ENCODE peak calls at places on chromosomes 7 and 10, in five cellular contexts. L is GM23338, A is spleen, P is cardiac fibroblast, Z is neural progenitor cell. D is an unnamed sample.

GRCh38 chr7:139321071-139321745 is 19.9 kb upstream of the FMC1 start:
- DNase-seq in L (peak; percentile 75), A (no peak), P (peak; percentile 51), Z (peak; percentile 30), D (no peak)

GRCh38 chr10:71045188-71045841 is 156.9 kb upstream of the PCBD1 start:
- DNase-seq in Z (no peak), P (no peak), L (no peak), A (peak; percentile 71), D (no peak)

GRCh38 chr7:12493407-12493806 is 77.1 kb upstream of the SCIN start:
- DNase-seq in L (no peak), Z (no peak), A (no peak), P (peak; percentile 13), D (no peak)

GRCh38 chr10:42753126-42753506 is 29.5 kb upstream of the BMS1 start:
- DNase-seq in L (peak; percentile 91), P (peak; percentile 77), A (peak; percentile 86), Z (peak; percentile 86), D (peak; percentile 93)

GRCh38 chr7:150342119-150342405 is 633 bp upstream of the RARRES2 start:
- DNase-seq in A (no peak), Z (no peak), L (no peak), P (no peak), D (no peak)

GRCh38 chr10:24503627-24504320 is 219.9 kb downstream of the ARHGAP21 start:
- DNase-seq in P (peak; percentile 52), A (no peak), L (peak; percentile 90), Z (peak; percentile 56), D (peak; percentile 65)

GRCh38 chr10:45672201-45673073 is at the start of gene ZFAND4:
- DNase-seq in P (peak; percentile 99), Z (peak; percentile 99), A (peak; percentile 99), L (peak; percentile 98), D (peak; percentile 99)

GRCh38 chr7:97419898-97420297 is 302.4 kb downstream of the SDHAF3 start:
- DNase-seq in A (no peak), Z (no peak), L (no peak), P (no peak), D (no peak)

GRCh38 chr10:86962981-86963310 is 4.5 kb downstream of the SNCG start:
- DNase-seq in P (no peak), Z (no peak), A (peak; percentile 59), L (no peak), D (no peak)

GRCh38 chr10:13706604-13707003 is 119.8 kb downstream of the PRPF18 start:
- DNase-seq in P (no peak), L (no peak), A (peak; percentile 32), Z (no peak), D (no peak)

GRCh38 chr7:28132959-28133745 is 47.4 kb downstream of the JAZF1 start:
- DNase-seq in A (no peak), Z (no peak), L (no peak), P (no peak), D (no peak)

GRCh38 chr10:77962350-77963146 is 36.0 kb upstream of the DLG5 start:
- DNase-seq in L (no peak), P (no peak), A (no peak), Z (no peak), D (no peak)

GRCh38 chr10:77963901-77964300 is 37.3 kb upstream of the DLG5 start:
- DNase-seq in Z (no peak), A (no peak), P (no peak), L (no peak), D (no peak)

GRCh38 chr10:77961668-77962067 is 35.1 kb upstream of the DLG5 start:
- DNase-seq in L (no peak), A (no peak), P (no peak), Z (no peak), D (no peak)

GRCh38 chr10:77967611-77968022 is 41.1 kb upstream of the DLG5 start:
- DNase-seq in P (no peak), Z (peak; percentile 33), L (no peak), A (peak; percentile 5), D (peak; percentile 26)

GRCh38 chr10:77965294-77965693 is 38.7 kb upstream of the DLG5 start:
- DNase-seq in L (no peak), P (peak; percentile 67), Z (no peak), A (no peak), D (no peak)
- TF ChIP-seq CTCF in L (no peak), P (peak; percentile 2), Z (no peak), A (no peak), D (no peak)

GRCh38 chr7:99500637-99501009 is 542 bp upstream of the ZNF394 start:
- DNase-seq in Z (no peak), L (no peak), P (no peak), A (no peak), D (no peak)

GRCh38 chr7:99499713-99500636 is at the start of gene ZNF394:
- DNase-seq in P (peak; percentile 94), L (peak; percentile 99), A (peak; percentile 98), Z (peak; percentile 98), D (peak; percentile 91)

GRCh38 chr7:99505324-99505662 is 831 bp downstream of the ZKSCAN5 start:
- DNase-seq in L (no peak), A (no peak), P (no peak), Z (no peak), D (no peak)

GRCh38 chr7:99504281-99504602 is 220 bp upstream of the ZKSCAN5 start:
- DNase-seq in A (peak; percentile 99), L (peak; percentile 100), Z (peak; percentile 99), P (no peak), D (peak; percentile 99)

GRCh38 chr7:99504603-99505323 is at the start of gene ZKSCAN5:
- DNase-seq in Z (peak; percentile 96), P (peak; percentile 98), A (peak; percentile 98), L (peak; percentile 95), D (peak; percentile 97)
- TF ChIP-seq CTCF in Z (no peak), P (no peak), A (peak; percentile 29), L (no peak), D (no peak)

DNA sequence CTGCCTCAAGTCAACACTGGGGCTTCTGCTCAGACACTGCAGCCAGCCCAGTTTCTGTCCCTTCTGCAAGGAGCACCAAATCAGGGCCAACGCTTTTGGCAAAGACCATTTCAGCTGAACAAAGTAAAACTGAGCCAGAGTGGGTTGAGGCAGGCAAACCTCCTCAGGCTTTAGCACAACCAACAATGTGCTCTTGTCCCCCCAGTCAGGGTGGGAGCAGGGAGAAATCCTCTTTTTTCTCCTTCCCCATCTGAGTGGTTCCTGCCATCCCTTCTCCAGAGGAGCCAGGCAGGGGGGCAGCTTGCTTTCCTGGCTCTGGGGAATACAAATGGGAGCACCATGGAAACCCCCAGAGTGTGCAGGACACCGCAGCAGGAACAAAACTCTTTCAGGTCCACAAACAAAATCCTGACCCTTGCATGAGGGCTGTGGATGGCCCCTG is 14.3 kb downstream of the CAMK2G start:
- DNase-seq in P (no peak), L (no peak), A (no peak), Z (no peak), D (no peak)
- TF ChIP-seq CTCF in P (no peak), L (no peak), A (no peak), Z (no peak), D (no peak)

GRCh38 chr7:4056552-4057288 is 625.4 kb upstream of the FOXK1 start:
- DNase-seq in P (no peak), L (no peak), A (no peak), Z (no peak), D (no peak)

GRCh38 chr7:4052126-4052525 is 630.0 kb upstream of the FOXK1 start:
- DNase-seq in P (no peak), L (no peak), Z (no peak), A (no peak), D (no peak)

GRCh38 chr7:4049202-4049601 is 632.9 kb upstream of the FOXK1 start:
- DNase-seq in Z (no peak), P (no peak), L (no peak), A (no peak), D (no peak)

GRCh38 chr7:4048336-4048735 is 633.8 kb upstream of the FOXK1 start:
- DNase-seq in A (no peak), L (no peak), Z (no peak), P (no peak), D (no peak)

DNA sequence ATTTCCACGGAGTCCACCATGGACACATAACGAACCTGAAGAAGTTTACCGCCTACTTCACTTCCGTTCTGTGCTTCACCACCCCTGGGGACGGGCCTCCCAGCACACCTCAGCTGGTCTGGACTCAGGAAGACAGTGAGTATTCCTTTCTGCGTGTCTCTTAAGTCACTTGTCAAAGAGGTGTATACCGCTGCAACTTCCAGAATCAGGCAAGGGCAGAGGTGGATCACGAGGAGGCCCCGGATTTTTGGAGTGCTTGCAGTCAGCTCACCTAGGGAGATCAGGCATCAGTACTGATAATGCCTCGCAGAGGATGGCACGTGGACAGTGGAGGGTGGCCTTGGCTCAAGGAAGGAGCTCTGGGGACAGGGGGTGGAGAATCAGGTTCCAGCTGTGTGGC is 630.4 kb upstream of the FOXK1 start:
- DNase-seq in P (no peak), Z (no peak), A (no peak), L (no peak), D (no peak)
- TF ChIP-seq CTCF in P (no peak), Z (no peak), A (no peak), L (no peak), D (no peak)

GRCh38 chr7:74253975-74254857 is at the start of gene RFC2:
- DNase-seq in P (peak; percentile 98), Z (peak; percentile 98), A (peak; percentile 99), L (peak; percentile 97), D (peak; percentile 98)
- TF ChIP-seq CTCF in P (peak; percentile 15), Z (peak; percentile 38), A (peak; percentile 88), L (no peak), D (peak; percentile 57)

GRCh38 chr10:35613597-35614226 is 8.6 kb downstream of the GJD4 start:
- DNase-seq in A (no peak), Z (peak; percentile 39), L (peak; percentile 44), P (peak; percentile 63), D (no peak)
- TF ChIP-seq CTCF in A (peak; percentile 23), Z (peak; percentile 60), L (peak; percentile 59), P (peak; percentile 63), D (no peak)

GRCh38 chr7:90857595-90857994 is 261.5 kb downstream of the CDK14 start:
- DNase-seq in Z (no peak), A (no peak), P (no peak), L (no peak), D (no peak)
- TF ChIP-seq CTCF in Z (no peak), A (no peak), P (no peak), L (peak; percentile 37), D (no peak)

DNA sequence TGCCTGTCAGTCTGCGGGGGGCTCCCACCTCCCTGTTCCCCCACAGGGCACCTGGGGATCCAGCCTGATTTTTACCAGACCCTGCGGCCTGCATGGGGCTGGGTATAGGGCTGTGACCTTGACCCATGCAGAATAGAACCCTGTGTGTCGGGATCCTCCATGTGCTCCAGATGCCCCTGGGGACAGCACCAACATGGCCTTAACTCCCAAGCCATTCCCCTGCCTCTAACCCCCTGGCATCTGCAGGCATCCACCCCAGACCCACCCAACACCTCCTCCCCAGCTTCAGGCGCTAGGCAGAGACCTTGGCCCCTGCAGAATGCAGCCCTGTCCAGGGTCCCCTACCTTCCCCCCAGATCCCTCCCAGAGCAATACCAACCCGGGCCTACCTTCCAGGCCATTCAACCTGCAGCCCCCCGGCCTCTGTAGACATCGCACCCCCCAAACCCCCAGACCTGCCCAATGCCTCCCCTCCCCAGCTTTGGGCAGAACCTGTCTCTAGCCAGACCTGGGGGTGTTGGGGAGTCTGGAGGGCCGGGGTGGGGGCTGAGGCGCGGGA is 770 bp upstream of the ELN start:
- DNase-seq in P (no peak), L (no peak), Z (no peak), A (no peak), D (no peak)
- TF ChIP-seq CTCF in P (no peak), L (no peak), Z (no peak), A (peak; percentile 57), D (no peak)

GRCh38 chr7:120521761-120522737 is 249.1 kb downstream of the KCND2 start:
- DNase-seq in L (peak; percentile 83), A (no peak), Z (peak; percentile 8), P (no peak), D (no peak)

GRCh38 chr7:120519224-120519623 is 246.2 kb downstream of the KCND2 start:
- DNase-seq in L (no peak), Z (no peak), A (no peak), P (no peak), D (no peak)

GRCh38 chr7:120523985-120524384 is 251.0 kb downstream of the KCND2 start:
- DNase-seq in P (no peak), Z (no peak), L (no peak), A (no peak), D (no peak)
- TF ChIP-seq CTCF in P (no peak), Z (no peak), L (no peak), A (no peak), D (no peak)